ENCODE peak calls at places on chromosomes 5 and 9, in ten cellular contexts. One of them, this sample, is unnamed.

GRCh38 chr5:7728076-7728475 is 122.9 kb downstream of the CFAP90 start:
- DNase-seq in iPS-NIHi11: no peak
- DNase-seq in A549: no peak
- DNase-seq in H54: no peak
- DNase-seq in fibroblast of pulmonary artery: no peak
- DNase-seq in HEK293T: no peak
- DNase-seq in A172: no peak
- DNase-seq in AG04449: no peak
- DNase-seq in substantia nigra: no peak
- DNase-seq in activated CD8-positive, alpha-beta memory T cell treated with anti-CD3 and anti-CD28 coated beads, Interleukin-2, amount 50 U/mL, for 4 hours: no peak
- DNase-seq in this sample: no peak

GRCh38 chr5:141634162-141634561 is 2.5 kb downstream of the HDAC3 start:
- DNase-seq in A172: no peak
- DNase-seq in HEK293T: no peak
- DNase-seq in H54: no peak
- DNase-seq in A549: no peak
- DNase-seq in fibroblast of pulmonary artery: no peak
- DNase-seq in iPS-NIHi11: no peak
- DNase-seq in activated CD8-positive, alpha-beta memory T cell treated with anti-CD3 and anti-CD28 coated beads, Interleukin-2, amount 50 U/mL, for 4 hours: no peak
- DNase-seq in substantia nigra: no peak
- DNase-seq in AG04449: no peak
- DNase-seq in this sample: no peak

GRCh38 chr9:105142406-105143092 is 101.9 kb upstream of the SLC44A1 start:
- DNase-seq in AG04449: no peak
- DNase-seq in HEK293T: no peak
- DNase-seq in iPS-NIHi11: no peak
- DNase-seq in H54: no peak
- DNase-seq in A172: no peak
- DNase-seq in A549: no peak
- DNase-seq in fibroblast of pulmonary artery: peak
- DNase-seq in substantia nigra: no peak
- DNase-seq in activated CD8-positive, alpha-beta memory T cell treated with anti-CD3 and anti-CD28 coated beads, Interleukin-2, amount 50 U/mL, for 4 hours: no peak
- DNase-seq in this sample: no peak

GRCh38 chr9:88773627-88774244 is 217.5 kb upstream of the S1PR3 start:
- DNase-seq in AG04449: no peak
- DNase-seq in fibroblast of pulmonary artery: peak
- DNase-seq in HEK293T: peak
- DNase-seq in A549: no peak
- DNase-seq in iPS-NIHi11: no peak
- DNase-seq in A172: peak
- DNase-seq in H54: no peak
- DNase-seq in activated CD8-positive, alpha-beta memory T cell treated with anti-CD3 and anti-CD28 coated beads, Interleukin-2, amount 50 U/mL, for 4 hours: no peak
- DNase-seq in substantia nigra: no peak
- DNase-seq in this sample: no peak

GRCh38 chr9:93192721-93193372 is 8.9 kb downstream of the WNK2 start:
- DNase-seq in HEK293T: no peak
- DNase-seq in iPS-NIHi11: no peak
- DNase-seq in AG04449: no peak
- DNase-seq in activated CD8-positive, alpha-beta memory T cell treated with anti-CD3 and anti-CD28 coated beads, Interleukin-2, amount 50 U/mL, for 4 hours: no peak
- DNase-seq in H54: no peak
- DNase-seq in A172: no peak
- DNase-seq in fibroblast of pulmonary artery: no peak
- DNase-seq in A549: no peak
- DNase-seq in substantia nigra: no peak
- DNase-seq in this sample: no peak

GRCh38 chr5:95861221-95861857 is 38.8 kb upstream of the GLRX start:
- DNase-seq in HEK293T: peak
- DNase-seq in A172: peak
- DNase-seq in A549: peak
- DNase-seq in fibroblast of pulmonary artery: peak
- DNase-seq in AG04449: peak
- DNase-seq in iPS-NIHi11: no peak
- DNase-seq in activated CD8-positive, alpha-beta memory T cell treated with anti-CD3 and anti-CD28 coated beads, Interleukin-2, amount 50 U/mL, for 4 hours: no peak
- DNase-seq in substantia nigra: no peak
- DNase-seq in H54: peak
- DNase-seq in this sample: peak

GRCh38 chr9:132511191-132511999 is 71.0 kb upstream of the BARHL1 start:
- DNase-seq in substantia nigra: no peak
- DNase-seq in fibroblast of pulmonary artery: no peak
- DNase-seq in activated CD8-positive, alpha-beta memory T cell treated with anti-CD3 and anti-CD28 coated beads, Interleukin-2, amount 50 U/mL, for 4 hours: no peak
- DNase-seq in H54: no peak
- DNase-seq in iPS-NIHi11: no peak
- DNase-seq in A172: no peak
- DNase-seq in HEK293T: no peak
- DNase-seq in A549: no peak
- DNase-seq in AG04449: no peak
- DNase-seq in this sample: no peak

GRCh38 chr9:97570899-97571298 is 62.3 kb downstream of the TSTD2 start:
- DNase-seq in H54: no peak
- DNase-seq in iPS-NIHi11: no peak
- DNase-seq in A172: no peak
- DNase-seq in substantia nigra: no peak
- DNase-seq in HEK293T: no peak
- DNase-seq in AG04449: no peak
- DNase-seq in fibroblast of pulmonary artery: no peak
- DNase-seq in activated CD8-positive, alpha-beta memory T cell treated with anti-CD3 and anti-CD28 coated beads, Interleukin-2, amount 50 U/mL, for 4 hours: no peak
- DNase-seq in A549: no peak
- DNase-seq in this sample: peak

GRCh38 chr5:61332891-61333350 is 863 bp downstream of the ZSWIM6 start:
- DNase-seq in A172: no peak
- DNase-seq in H54: peak
- DNase-seq in HEK293T: peak
- DNase-seq in substantia nigra: peak
- DNase-seq in AG04449: no peak
- DNase-seq in A549: peak
- DNase-seq in iPS-NIHi11: peak
- DNase-seq in activated CD8-positive, alpha-beta memory T cell treated with anti-CD3 and anti-CD28 coated beads, Interleukin-2, amount 50 U/mL, for 4 hours: peak
- DNase-seq in fibroblast of pulmonary artery: peak
- DNase-seq in this sample: no peak

GRCh38 chr5:1752881-1753280 is 46.8 kb downstream of the MRPL36 start:
- DNase-seq in fibroblast of pulmonary artery: no peak
- DNase-seq in A549: no peak
- DNase-seq in H54: no peak
- DNase-seq in AG04449: no peak
- DNase-seq in substantia nigra: no peak
- DNase-seq in A172: no peak
- DNase-seq in activated CD8-positive, alpha-beta memory T cell treated with anti-CD3 and anti-CD28 coated beads, Interleukin-2, amount 50 U/mL, for 4 hours: no peak
- DNase-seq in HEK293T: no peak
- DNase-seq in iPS-NIHi11: no peak
- DNase-seq in this sample: no peak

GRCh38 chr5:103452089-103452488 is 110.5 kb downstream of the NUDT12 start:
- DNase-seq in activated CD8-positive, alpha-beta memory T cell treated with anti-CD3 and anti-CD28 coated beads, Interleukin-2, amount 50 U/mL, for 4 hours: no peak
- DNase-seq in H54: no peak
- DNase-seq in fibroblast of pulmonary artery: no peak
- DNase-seq in substantia nigra: no peak
- DNase-seq in AG04449: no peak
- DNase-seq in A172: no peak
- DNase-seq in HEK293T: no peak
- DNase-seq in iPS-NIHi11: no peak
- DNase-seq in A549: no peak
- DNase-seq in this sample: no peak

GRCh38 chr5:146588806-146589355 is 72.9 kb upstream of the GPR151 start:
- DNase-seq in AG04449: no peak
- DNase-seq in A172: no peak
- DNase-seq in iPS-NIHi11: no peak
- DNase-seq in H54: no peak
- DNase-seq in A549: no peak
- DNase-seq in fibroblast of pulmonary artery: no peak
- DNase-seq in HEK293T: no peak
- DNase-seq in substantia nigra: peak
- DNase-seq in activated CD8-positive, alpha-beta memory T cell treated with anti-CD3 and anti-CD28 coated beads, Interleukin-2, amount 50 U/mL, for 4 hours: no peak
- DNase-seq in this sample: peak

GRCh38 chr9:68533678-68534077 is 7.0 kb downstream of the TMEM252 start:
- DNase-seq in A549: no peak
- DNase-seq in A172: no peak
- DNase-seq in fibroblast of pulmonary artery: no peak
- DNase-seq in AG04449: no peak
- DNase-seq in activated CD8-positive, alpha-beta memory T cell treated with anti-CD3 and anti-CD28 coated beads, Interleukin-2, amount 50 U/mL, for 4 hours: no peak
- DNase-seq in iPS-NIHi11: no peak
- DNase-seq in substantia nigra: no peak
- DNase-seq in H54: no peak
- DNase-seq in HEK293T: no peak
- DNase-seq in this sample: no peak

GRCh38 chr5:95760291-95761191 is 29.4 kb downstream of the RHOBTB3 start:
- DNase-seq in H54: peak
- DNase-seq in AG04449: peak
- DNase-seq in fibroblast of pulmonary artery: peak
- DNase-seq in HEK293T: no peak
- DNase-seq in A172: peak
- DNase-seq in A549: no peak
- DNase-seq in activated CD8-positive, alpha-beta memory T cell treated with anti-CD3 and anti-CD28 coated beads, Interleukin-2, amount 50 U/mL, for 4 hours: no peak
- DNase-seq in iPS-NIHi11: no peak
- DNase-seq in substantia nigra: no peak
- DNase-seq in this sample: no peak

GRCh38 chr9:121916008-121916407 is 177.1 kb downstream of the TTLL11 start:
- DNase-seq in substantia nigra: no peak
- DNase-seq in A549: no peak
- DNase-seq in activated CD8-positive, alpha-beta memory T cell treated with anti-CD3 and anti-CD28 coated beads, Interleukin-2, amount 50 U/mL, for 4 hours: no peak
- DNase-seq in A172: peak
- DNase-seq in AG04449: no peak
- DNase-seq in HEK293T: no peak
- DNase-seq in iPS-NIHi11: no peak
- DNase-seq in H54: no peak
- DNase-seq in fibroblast of pulmonary artery: peak
- DNase-seq in this sample: no peak

GRCh38 chr5:160169326-160169725 is 50.1 kb upstream of the PWWP2A start:
- DNase-seq in activated CD8-positive, alpha-beta memory T cell treated with anti-CD3 and anti-CD28 coated beads, Interleukin-2, amount 50 U/mL, for 4 hours: no peak
- DNase-seq in AG04449: peak
- DNase-seq in HEK293T: no peak
- DNase-seq in A549: no peak
- DNase-seq in fibroblast of pulmonary artery: peak
- DNase-seq in A172: peak
- DNase-seq in iPS-NIHi11: no peak
- DNase-seq in H54: peak
- DNase-seq in substantia nigra: no peak
- DNase-seq in this sample: no peak

GRCh38 chr5:5014836-5015235 is 125.3 kb upstream of the ADAMTS16 start:
- DNase-seq in HEK293T: no peak
- DNase-seq in fibroblast of pulmonary artery: no peak
- DNase-seq in substantia nigra: no peak
- DNase-seq in iPS-NIHi11: peak
- DNase-seq in H54: peak
- DNase-seq in activated CD8-positive, alpha-beta memory T cell treated with anti-CD3 and anti-CD28 coated beads, Interleukin-2, amount 50 U/mL, for 4 hours: no peak
- DNase-seq in AG04449: no peak
- DNase-seq in A172: peak
- DNase-seq in A549: no peak
- DNase-seq in this sample: no peak

GRCh38 chr5:87002485-87002884 is 265.2 kb upstream of the RASA1 start:
- DNase-seq in substantia nigra: no peak
- DNase-seq in activated CD8-positive, alpha-beta memory T cell treated with anti-CD3 and anti-CD28 coated beads, Interleukin-2, amount 50 U/mL, for 4 hours: no peak
- DNase-seq in fibroblast of pulmonary artery: no peak
- DNase-seq in H54: no peak
- DNase-seq in A549: no peak
- DNase-seq in A172: no peak
- DNase-seq in AG04449: no peak
- DNase-seq in HEK293T: no peak
- DNase-seq in iPS-NIHi11: no peak
- DNase-seq in this sample: no peak

GRCh38 chr9:37899041-37899440 is 4.9 kb downstream of the SLC25A51 start:
- DNase-seq in H54: no peak
- DNase-seq in A172: no peak
- DNase-seq in HEK293T: no peak
- DNase-seq in fibroblast of pulmonary artery: peak
- DNase-seq in activated CD8-positive, alpha-beta memory T cell treated with anti-CD3 and anti-CD28 coated beads, Interleukin-2, amount 50 U/mL, for 4 hours: no peak
- DNase-seq in AG04449: no peak
- DNase-seq in A549: no peak
- DNase-seq in substantia nigra: no peak
- DNase-seq in iPS-NIHi11: no peak
- DNase-seq in this sample: no peak

GRCh38 chr5:140108093-140109049 is 5.5 kb upstream of the PURA start:
- DNase-seq in activated CD8-positive, alpha-beta memory T cell treated with anti-CD3 and anti-CD28 coated beads, Interleukin-2, amount 50 U/mL, for 4 hours: peak
- DNase-seq in iPS-NIHi11: peak
- DNase-seq in A172: no peak
- DNase-seq in AG04449: no peak
- DNase-seq in fibroblast of pulmonary artery: no peak
- DNase-seq in A549: peak
- DNase-seq in HEK293T: peak
- DNase-seq in substantia nigra: no peak
- DNase-seq in H54: no peak
- DNase-seq in this sample: no peak

GRCh38 chr9:133141833-133142594 is 21.0 kb upstream of the RALGDS start:
- DNase-seq in fibroblast of pulmonary artery: no peak
- DNase-seq in A549: no peak
- DNase-seq in AG04449: no peak
- DNase-seq in H54: no peak
- DNase-seq in activated CD8-positive, alpha-beta memory T cell treated with anti-CD3 and anti-CD28 coated beads, Interleukin-2, amount 50 U/mL, for 4 hours: peak
- DNase-seq in HEK293T: no peak
- DNase-seq in A172: no peak
- DNase-seq in substantia nigra: no peak
- DNase-seq in iPS-NIHi11: no peak
- DNase-seq in this sample: no peak

GRCh38 chr5:45038366-45038987 is 229.7 kb downstream of the MRPS30 start:
- DNase-seq in A172: peak
- DNase-seq in H54: no peak
- DNase-seq in activated CD8-positive, alpha-beta memory T cell treated with anti-CD3 and anti-CD28 coated beads, Interleukin-2, amount 50 U/mL, for 4 hours: no peak
- DNase-seq in A549: peak
- DNase-seq in HEK293T: peak
- DNase-seq in AG04449: no peak
- DNase-seq in iPS-NIHi11: peak
- DNase-seq in substantia nigra: no peak
- DNase-seq in fibroblast of pulmonary artery: peak
- DNase-seq in this sample: peak

GRCh38 chr5:80959768-80960442 is at the start of gene RASGRF2:
- DNase-seq in HEK293T: peak
- DNase-seq in activated CD8-positive, alpha-beta memory T cell treated with anti-CD3 and anti-CD28 coated beads, Interleukin-2, amount 50 U/mL, for 4 hours: peak
- DNase-seq in AG04449: no peak
- DNase-seq in substantia nigra: peak
- DNase-seq in iPS-NIHi11: peak
- DNase-seq in A172: no peak
- DNase-seq in fibroblast of pulmonary artery: peak
- DNase-seq in H54: no peak
- DNase-seq in A549: no peak
- DNase-seq in this sample: peak

GRCh38 chr5:132528866-132529634 is 14.3 kb downstream of the IL5 start:
- DNase-seq in fibroblast of pulmonary artery: no peak
- DNase-seq in H54: no peak
- DNase-seq in AG04449: no peak
- DNase-seq in substantia nigra: no peak
- DNase-seq in iPS-NIHi11: no peak
- DNase-seq in activated CD8-positive, alpha-beta memory T cell treated with anti-CD3 and anti-CD28 coated beads, Interleukin-2, amount 50 U/mL, for 4 hours: no peak
- DNase-seq in A549: no peak
- DNase-seq in HEK293T: no peak
- DNase-seq in A172: no peak
- DNase-seq in this sample: peak

GRCh38 chr5:170110403-170111087 is 4.8 kb downstream of the FOXI1 start:
- DNase-seq in fibroblast of pulmonary artery: no peak
- DNase-seq in iPS-NIHi11: no peak
- DNase-seq in activated CD8-positive, alpha-beta memory T cell treated with anti-CD3 and anti-CD28 coated beads, Interleukin-2, amount 50 U/mL, for 4 hours: no peak
- DNase-seq in A172: no peak
- DNase-seq in HEK293T: no peak
- DNase-seq in substantia nigra: no peak
- DNase-seq in AG04449: no peak
- DNase-seq in A549: no peak
- DNase-seq in H54: no peak
- DNase-seq in this sample: no peak

GRCh38 chr9:130899051-130899748 is 2.6 kb upstream of the QRFP start:
- DNase-seq in A172: no peak
- DNase-seq in fibroblast of pulmonary artery: no peak
- DNase-seq in substantia nigra: no peak
- DNase-seq in activated CD8-positive, alpha-beta memory T cell treated with anti-CD3 and anti-CD28 coated beads, Interleukin-2, amount 50 U/mL, for 4 hours: no peak
- DNase-seq in iPS-NIHi11: no peak
- DNase-seq in AG04449: no peak
- DNase-seq in HEK293T: no peak
- DNase-seq in H54: no peak
- DNase-seq in A549: no peak
- DNase-seq in this sample: no peak

GRCh38 chr5:168291961-168292782 is 727 bp downstream of the WWC1 start:
- DNase-seq in activated CD8-positive, alpha-beta memory T cell treated with anti-CD3 and anti-CD28 coated beads, Interleukin-2, amount 50 U/mL, for 4 hours: no peak
- DNase-seq in AG04449: no peak
- DNase-seq in iPS-NIHi11: peak
- DNase-seq in A549: no peak
- DNase-seq in HEK293T: peak
- DNase-seq in substantia nigra: no peak
- DNase-seq in A172: no peak
- DNase-seq in H54: no peak
- DNase-seq in fibroblast of pulmonary artery: no peak
- DNase-seq in this sample: no peak

GRCh38 chr9:21160178-21160577 is 6.3 kb downstream of the IFNA21 start:
- DNase-seq in AG04449: no peak
- DNase-seq in H54: no peak
- DNase-seq in iPS-NIHi11: no peak
- DNase-seq in activated CD8-positive, alpha-beta memory T cell treated with anti-CD3 and anti-CD28 coated beads, Interleukin-2, amount 50 U/mL, for 4 hours: no peak
- DNase-seq in substantia nigra: no peak
- DNase-seq in fibroblast of pulmonary artery: peak
- DNase-seq in A172: peak
- DNase-seq in HEK293T: no peak
- DNase-seq in A549: no peak
- DNase-seq in this sample: no peak

This sample was measured in putamen.